ENCODE peak calls at places on chromosomes 1 and 21, in five cellular contexts. S is mesothelial cell of epicardium, U is colonic mucosa, B is left ventricle myocardium inferior, Q is WTC11. X is an unnamed sample.

GRCh38 chr1:84163123-84164038 is 19.3 kb downstream of the PRKACB start:
- DNase-seq in S (no peak), U (no peak), B (no peak), Q (no peak), X (no peak)

GRCh38 chr1:174809755-174810280 is 189.9 kb upstream of the CACYBP start:
- DNase-seq in S (no peak), U (no peak), B (no peak), Q (no peak), X (no peak)

GRCh38 chr21:25313891-25314646 is 293.2 kb downstream of the MRPL39 start:
- DNase-seq in S (no peak), U (no peak), B (no peak), Q (no peak), X (no peak)

GRCh38 chr1:240117202-240117769 is 25.6 kb downstream of the FMN2 start:
- DNase-seq in S (no peak), U (no peak), B (no peak), Q (no peak), X (no peak)

GRCh38 chr21:21622460-21623234 is 624.4 kb downstream of the NCAM2 start:
- DNase-seq in S (no peak), U (no peak), B (no peak), Q (no peak), X (no peak)

GRCh38 chr1:12290828-12291227 is 61.0 kb downstream of the VPS13D start:
- DNase-seq in S (no peak), U (no peak), B (no peak), Q (no peak), X (no peak)

GRCh38 chr1:44842763-44843655 is at the start of gene PTCH2:
- DNase-seq in S (peak; percentile 76), U (peak; percentile 51), B (peak; percentile 74), Q (peak; percentile 91), X (peak; percentile 62)

GRCh38 chr1:78122389-78122788 is 76.6 kb downstream of the GIPC2 start:
- DNase-seq in S (no peak), U (no peak), B (no peak), Q (no peak), X (no peak)

GRCh38 chr1:19616489-19616888 is 27.6 kb upstream of the NBL1 start:
- DNase-seq in S (no peak), U (no peak), B (no peak), Q (no peak), X (no peak)

GRCh38 chr1:36172983-36173382 is 17.0 kb downstream of the MAP7D1 start:
- DNase-seq in S (no peak), U (no peak), B (no peak), Q (no peak), X (no peak)

GRCh38 chr1:156281281-156282142 is 1.1 kb downstream of the SMG5 start:
- DNase-seq in S (no peak), U (no peak), B (peak; percentile 65), Q (no peak), X (peak; percentile 58)

GRCh38 chr1:115829023-115829674 is 11.8 kb downstream of the NHLH2 start:
- DNase-seq in S (no peak), U (peak; percentile 24), B (no peak), Q (no peak), X (no peak)

GRCh38 chr1:970242-970972 is 4.1 kb downstream of the PLEKHN1 start:
- DNase-seq in S (no peak), U (no peak), B (no peak), Q (peak; percentile 63), X (no peak)

GRCh38 chr1:93556291-93556690 is 108.4 kb downstream of the FNBP1L start:
- DNase-seq in S (no peak), U (no peak), B (no peak), Q (no peak), X (no peak)

GRCh38 chr1:29055160-29055559 is 68.5 kb downstream of the TMEM200B start:
- DNase-seq in S (no peak), U (no peak), B (no peak), Q (no peak), X (no peak)

GRCh38 chr1:156310962-156311361 is 11.9 kb upstream of the VHLL start:
- DNase-seq in S (no peak), U (no peak), B (no peak), Q (no peak), X (peak; percentile 2)

GRCh38 chr21:17612023-17612564 is 607 bp downstream of the BTG3 start:
- DNase-seq in S (peak; percentile 22), U (peak; percentile 53), B (peak; percentile 22), Q (peak; percentile 16), X (peak; percentile 23)

GRCh38 chr1:149885364-149886111 is 13.8 kb upstream of the BOLA1 start:
- DNase-seq in S (peak; percentile 45), U (peak; percentile 86), B (peak; percentile 87), Q (peak; percentile 63), X (peak; percentile 56)

GRCh38 chr1:26907071-26907922 is 6.5 kb downstream of the NR0B2 start:
- DNase-seq in S (no peak), U (no peak), B (no peak), Q (no peak), X (no peak)

GRCh38 chr1:43318831-43319230 is 18.0 kb downstream of the TIE1 start:
- DNase-seq in S (no peak), U (no peak), B (no peak), Q (no peak), X (no peak)

GRCh38 chr1:19648689-19649088 is 4.6 kb downstream of the NBL1 start:
- DNase-seq in S (no peak), U (peak; percentile 90), B (no peak), Q (peak; percentile 84), X (no peak)

GRCh38 chr1:176843352-176844297 is 320.9 kb downstream of the ASTN1 start:
- DNase-seq in S (no peak), U (no peak), B (no peak), Q (peak; percentile 22), X (no peak)

GRCh38 chr1:10980841-10981727 is 31.4 kb upstream of the TARDBP start:
- DNase-seq in S (no peak), U (no peak), B (peak; percentile 40), Q (no peak), X (no peak)

GRCh38 chr1:25906644-25907300 is 553 bp upstream of the STMN1 start:
- DNase-seq in S (no peak), U (peak; percentile 48), B (peak; percentile 16), Q (peak; percentile 33), X (peak; percentile 24)

GRCh38 chr1:7267493-7267892 is 482.2 kb downstream of the CAMTA1 start:
- DNase-seq in S (no peak), U (peak; percentile 11), B (no peak), Q (no peak), X (no peak)

GRCh38 chr1:78825561-78825960 is 175.9 kb downstream of the IFI44 start:
- DNase-seq in S (no peak), U (no peak), B (no peak), Q (no peak), X (no peak)

GRCh38 chr1:160844447-160845232 is 18.0 kb downstream of the CD244 start:
- DNase-seq in S (no peak), U (no peak), B (no peak), Q (no peak), X (no peak)

GRCh38 chr1:15453773-15454172 is 2.8 kb upstream of the CELA2A start:
- DNase-seq in S (no peak), U (no peak), B (no peak), Q (no peak), X (no peak)

GRCh38 chr1:240946926-240947325 is 335.0 kb upstream of the GREM2 start:
- DNase-seq in S (no peak), U (peak; percentile 61), B (no peak), Q (peak; percentile 23), X (peak; percentile 20)

GRCh38 chr1:34426325-34426896 is 249.7 kb downstream of the C1orf94 start:
- DNase-seq in S (no peak), U (no peak), B (no peak), Q (no peak), X (no peak)
- TF ChIP-seq CTCF in S (no peak), U (no peak), B (no peak), Q (no peak), X (no peak)

DNA sequence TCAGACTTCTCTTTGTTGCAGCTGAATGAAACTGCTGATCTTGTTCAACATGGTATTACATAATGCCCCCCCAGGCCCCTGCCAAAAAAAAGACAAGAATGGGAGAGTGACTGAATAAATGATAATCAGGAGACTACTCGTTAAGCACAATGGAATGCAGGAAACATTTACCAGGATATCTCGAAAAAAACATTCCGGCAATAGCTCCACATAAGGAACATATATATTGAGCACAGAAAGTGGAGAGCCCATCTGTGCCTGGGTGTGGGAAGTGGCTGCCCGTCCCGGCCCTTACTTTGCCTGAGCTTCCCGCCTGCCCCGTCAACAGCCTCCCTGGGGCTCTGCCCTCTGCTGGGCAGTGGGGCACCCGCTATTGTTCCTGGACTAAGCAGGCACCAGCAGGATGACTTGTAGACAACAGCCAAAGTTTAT is 13.4 kb downstream of the TRIM11 start:
- DNase-seq in S (no peak), U (no peak), B (peak; percentile 58), Q (no peak), X (no peak)
- TF ChIP-seq CTCF in S (no peak), U (peak; percentile 35), B (peak; percentile 72), Q (no peak), X (peak; percentile 32)

DNA sequence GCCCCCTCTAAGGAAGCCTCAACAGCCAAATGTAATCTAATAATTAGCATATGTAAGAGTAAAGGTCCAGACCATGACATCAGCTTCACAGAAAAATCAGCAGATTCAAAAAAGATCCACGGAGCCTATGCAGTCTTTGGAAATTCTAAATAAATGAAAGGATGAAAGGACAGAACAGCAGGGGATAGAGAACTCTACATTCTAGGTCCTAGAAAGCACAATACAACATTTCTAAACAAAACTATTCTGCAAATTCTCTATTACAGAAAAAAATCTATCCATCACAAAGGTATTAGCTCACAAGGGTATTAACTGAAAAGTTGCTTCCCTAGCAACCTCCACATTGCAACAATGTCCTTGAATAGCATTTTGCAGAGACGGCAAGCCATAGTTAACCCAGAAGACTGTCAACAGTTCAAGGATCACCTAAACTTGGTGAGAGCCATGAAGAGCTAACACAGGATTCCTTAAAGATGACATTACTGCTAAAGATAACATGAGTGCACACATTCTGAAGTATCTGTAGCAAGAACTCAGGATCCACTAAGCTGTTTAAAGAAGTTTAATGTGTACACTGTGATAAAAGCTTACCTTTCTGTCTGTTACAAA is 74.2 kb downstream of the SIPA1L2 start:
- DNase-seq in S (no peak), U (no peak), B (no peak), Q (no peak), X (no peak)
- TF ChIP-seq CTCF in S (no peak), U (no peak), B (no peak), Q (no peak), X (no peak)

DNA sequence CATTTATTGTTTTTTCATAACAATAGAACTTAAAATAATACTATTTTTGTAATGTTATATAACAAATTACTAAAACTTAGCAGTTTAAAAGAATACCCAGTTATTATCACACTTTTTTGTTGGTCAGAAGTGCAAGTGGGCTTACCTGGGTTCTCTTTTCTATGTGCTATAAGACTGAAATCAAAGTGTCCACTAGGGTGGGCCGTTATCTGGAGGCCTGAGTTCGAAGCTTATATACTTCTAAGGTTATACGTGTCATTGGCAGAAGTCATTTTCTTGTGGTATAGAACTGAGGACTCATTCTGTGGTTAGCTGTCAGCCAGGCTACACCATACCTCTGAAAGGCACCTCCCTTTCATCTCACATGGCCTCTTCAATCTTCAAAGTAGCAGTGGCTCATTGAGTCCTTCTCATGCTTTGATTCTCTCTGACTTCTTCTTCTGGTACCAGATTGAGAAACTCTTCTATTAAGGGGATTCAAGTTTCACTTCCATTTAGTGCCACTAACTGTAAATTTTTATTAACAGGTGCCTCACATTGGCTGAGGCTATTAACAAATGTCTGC is 414.3 kb downstream of the AMY1C start:
- DNase-seq in S (no peak), U (no peak), B (no peak), Q (no peak), X (no peak)
- TF ChIP-seq CTCF in S (no peak), U (no peak), B (no peak), Q (no peak), X (no peak)

X was measured in GM10248.